ENCODE peak calls at places on chromosomes 5 and 9, in eight cellular contexts. B is OCI-LY7; Y is tibial nerve; N is activated CD4-positive, alpha-beta T cell treated with anti-CD3 and anti-CD28 coated beads, Interleukin-2, amount 50 U/mL, for 1 hour; M is naive thymus-derived CD4-positive, alpha-beta T cell; Q is H54; A is iPS DF 19.7; K is stimulated activated CD4-positive, alpha-beta T cell treated with anti-CD3 and anti-CD28 coated beads, Interleukin-12 subunit alpha, Interleukin-12 subunit beta, amount 100 ng/mL, for 4 hours. E is an unnamed sample.

GRCh38 chr5:179840766-179841165 is 17.9 kb downstream of the MRNIP start:
- DNase-seq in B (no peak), K (no peak), M (no peak), Q (no peak), Y (no peak), N (no peak), A (no peak), E (no peak)

GRCh38 chr9:34140853-34141252 is 14.4 kb upstream of the DCAF12 start:
- DNase-seq in A (no peak), B (no peak), Y (no peak), Q (no peak), N (no peak), K (no peak), M (no peak), E (no peak)

GRCh38 chr5:137565450-137565849 is 66.3 kb upstream of the SPOCK1 start:
- DNase-seq in A (no peak), K (no peak), Y (no peak), N (no peak), Q (no peak), M (no peak), B (no peak), E (no peak)

GRCh38 chr5:122985954-122986721 is 50.4 kb downstream of the PPIC start:
- DNase-seq in Y (no peak), B (no peak), Q (no peak), M (no peak), A (no peak), N (no peak), K (no peak), E (no peak)

GRCh38 chr5:73045623-73046022 is 74.8 kb upstream of the TMEM171 start:
- DNase-seq in K (no peak), Y (no peak), B (no peak), M (no peak), A (no peak), Q (no peak), N (no peak), E (no peak)

GRCh38 chr5:132655821-132656773 is 1.9 kb upstream of the IL13 start:
- DNase-seq in K (peak), A (no peak), Q (no peak), B (no peak), N (peak), M (peak), Y (no peak), E (peak)

GRCh38 chr5:91049800-91050199 is 333.3 kb downstream of the ARRDC3 start:
- DNase-seq in M (no peak), Y (no peak), Q (no peak), A (no peak), N (no peak), B (no peak), K (no peak), E (no peak)

GRCh38 chr5:73861313-73861978 is 235.4 kb downstream of the ARHGEF28 start:
- DNase-seq in Q (no peak), M (no peak), B (no peak), A (no peak), Y (no peak), N (no peak), K (no peak), E (no peak)

GRCh38 chr5:60636001-60636400 is 64.0 kb downstream of the DEPDC1B start:
- DNase-seq in Y (no peak), B (no peak), A (no peak), N (no peak), K (no peak), Q (no peak), M (no peak), E (no peak)

GRCh38 chr9:116087246-116087645 is 66.3 kb upstream of the PAPPA start:
- DNase-seq in M (no peak), Q (no peak), K (no peak), A (no peak), B (no peak), Y (peak), N (no peak), E (no peak)

GRCh38 chr9:127801955-127802575 is 617 bp upstream of the FPGS start:
- DNase-seq in B (no peak), K (no peak), N (no peak), Q (no peak), M (no peak), Y (no peak), A (no peak), E (no peak)

GRCh38 chr5:80739057-80739456 is 84.3 kb upstream of the DHFR start:
- DNase-seq in K (no peak), A (no peak), B (no peak), Y (no peak), N (no peak), M (no peak), Q (no peak), E (no peak)

GRCh38 chr9:76162109-76162730 is 232.0 kb downstream of the RFK start:
- DNase-seq in K (no peak), Y (no peak), Q (no peak), A (no peak), B (no peak), N (no peak), M (no peak), E (no peak)

GRCh38 chr5:18010053-18010452 is 375.8 kb downstream of the TAF11L14 start:
- DNase-seq in M (no peak), B (no peak), Y (no peak), Q (no peak), N (no peak), K (no peak), A (no peak), E (no peak)

GRCh38 chr9:98021306-98022040 is 35.1 kb upstream of the NANS start:
- DNase-seq in A (no peak), Y (no peak), K (no peak), Q (no peak), N (no peak), B (no peak), M (no peak), E (no peak)

GRCh38 chr9:127977877-127978647 is 2.7 kb downstream of the EEIG1 start:
- DNase-seq in Q (no peak), M (no peak), K (no peak), N (no peak), A (no peak), Y (peak), B (no peak), E (no peak)

GRCh38 chr5:1278656-1279442 is 16.0 kb downstream of the TERT start:
- DNase-seq in A (no peak), K (no peak), Y (no peak), Q (no peak), B (no peak), M (no peak), N (no peak), E (no peak)

GRCh38 chr9:87067426-87067825 is 120.1 kb upstream of the GAS1 start:
- DNase-seq in N (no peak), A (no peak), B (no peak), Q (no peak), Y (no peak), M (no peak), K (no peak), E (no peak)

GRCh38 chr9:136343121-136343883 is 16.0 kb downstream of the GPSM1 start:
- DNase-seq in M (no peak), N (no peak), Q (no peak), B (no peak), Y (no peak), K (no peak), A (no peak), E (no peak)

GRCh38 chr5:128163991-128164390 is 80.4 kb downstream of the SLC12A2 start:
- DNase-seq in A (no peak), M (no peak), Y (no peak), Q (peak), N (no peak), B (no peak), K (no peak), E (no peak)

GRCh38 chr5:15620501-15620900 is 120.5 kb downstream of the FBXL7 start:
- DNase-seq in M (no peak), K (no peak), Q (peak), N (no peak), A (no peak), Y (no peak), B (no peak), E (no peak)

GRCh38 chr5:23274156-23274555 is 233.3 kb upstream of the PRDM9 start:
- DNase-seq in M (no peak), Q (no peak), A (no peak), Y (no peak), N (no peak), K (no peak), B (no peak), E (no peak)

GRCh38 chr9:98107926-98108325 is 11.1 kb downstream of the TRIM14 start:
- DNase-seq in K (no peak), B (peak), Y (no peak), Q (no peak), M (no peak), N (no peak), A (no peak), E (no peak)

GRCh38 chr5:109105631-109106267 is 304.0 kb downstream of the PJA2 start:
- DNase-seq in M (no peak), Y (peak), K (no peak), N (no peak), Q (peak), B (no peak), A (no peak), E (no peak)

GRCh38 chr5:100905259-100905914 is 2.3 kb upstream of the ST8SIA4 start:
- DNase-seq in B (peak), N (no peak), A (no peak), K (no peak), Q (no peak), M (peak), Y (no peak), E (no peak)

GRCh38 chr9:34540826-34541225 is 18.0 kb upstream of the ENHO start:
- DNase-seq in K (no peak), A (no peak), Q (peak), M (no peak), N (no peak), B (no peak), Y (no peak), E (no peak)

GRCh38 chr5:51958473-51958872 is 575.2 kb downstream of the ISL1 start:
- DNase-seq in K (no peak), N (no peak), A (no peak), Q (no peak), B (no peak), M (no peak), Y (no peak), E (no peak)

GRCh38 chr9:136409557-136410455 is 608 bp downstream of the ENTR1 start:
- DNase-seq in Q (peak), A (no peak), M (peak), Y (no peak), N (peak), K (peak), B (peak), E (peak)

GRCh38 chr5:177546262-177546741 is 8.1 kb downstream of the FAM193B start:
- DNase-seq in K (no peak), M (no peak), B (no peak), A (no peak), N (no peak), Y (peak), Q (peak), E (no peak)

GRCh38 chr9:2934241-2934650 is 90.4 kb upstream of the PUM3 start:
- DNase-seq in Y (no peak), N (no peak), Q (no peak), B (no peak), M (no peak), A (no peak), K (no peak), E (no peak)

GRCh38 chr5:37774912-37775483 is 64.8 kb downstream of the GDNF start:
- DNase-seq in M (no peak), N (no peak), K (no peak), A (peak), B (peak), Q (no peak), Y (no peak), E (no peak)

GRCh38 chr5:42950091-42950465 is 90.0 kb downstream of the ANXA2R start:
- DNase-seq in Q (no peak), N (no peak), B (no peak), K (no peak), A (no peak), Y (no peak), M (no peak), E (no peak)

GRCh38 chr9:121242219-121242954 is 25.6 kb upstream of the GSN start:
- DNase-seq in N (no peak), A (no peak), K (no peak), B (no peak), Y (no peak), Q (no peak), M (no peak), E (no peak)

GRCh38 chr9:35406183-35406959 is 83.5 kb upstream of the RUSC2 start:
- DNase-seq in Y (no peak), A (peak), Q (no peak), N (peak), M (peak), B (no peak), K (peak), E (peak)

GRCh38 chr5:147565524-147565923 is 55.7 kb upstream of the DPYSL3 start:
- DNase-seq in K (no peak), Y (no peak), M (no peak), N (no peak), A (no peak), Q (peak), B (no peak), E (no peak)

GRCh38 chr5:127878174-127878750 is 175.1 kb downstream of the CCDC192 start:
- DNase-seq in K (no peak), B (peak), N (no peak), A (no peak), Y (no peak), M (no peak), Q (peak), E (no peak)